ENCODE peak calls at places on chromosomes 1 and 21, in ten cellular contexts. H is GM23248; L is stimulated activated CD4-positive, alpha-beta T cell treated with anti-CD3 and anti-CD28 coated beads, Interleukin-15, amount 100 ng/mL, for 1 hour; P is fibroblast of lung; O is amygdala; Z is stromal cell of bone marrow; K is PC-3; E is GDM1; D is activated T-cell treated with anti-CD3 and anti-CD28 coated beads for 1 hour; G is stimulated activated naive CD8-positive, alpha-beta T cell treated with anti-CD3 and anti-CD28 coated beads, Interleukin-15, Interleukin-2, amounts not matched to agents 100 U/mL and 50 U/mL, for 24 hours. B is an unnamed sample.

GRCh38 chr1:214337536-214337935 is 56.6 kb downstream of the SMYD2 start:
- DNase-seq in H (peak), L (no peak), P (peak), O (no peak), Z (no peak), K (no peak), E (no peak), D (no peak), G (no peak), B (no peak)

GRCh38 chr1:33081554-33082305 is 777 bp downstream of the AZIN2 start:
- DNase-seq in H (peak), L (no peak), P (no peak), O (no peak), Z (no peak), K (no peak), E (no peak), D (no peak), G (peak), B (peak)

GRCh38 chr1:16048573-16049189 is 5.1 kb downstream of the CLCNKB start:
- DNase-seq in H (peak), L (no peak), P (peak), O (no peak), Z (no peak), K (no peak), E (no peak), D (peak), G (peak), B (peak)

GRCh38 chr1:228315484-228315944 is 91.1 kb downstream of the TRIM11 start:
- DNase-seq in H (no peak), L (no peak), P (no peak), O (no peak), Z (no peak), K (no peak), E (no peak), D (no peak), G (no peak), B (no peak)

GRCh38 chr1:206419250-206419649 is 51.0 kb upstream of the IKBKE start:
- DNase-seq in H (peak), L (no peak), P (no peak), O (no peak), Z (no peak), K (peak), E (no peak), D (no peak), G (no peak), B (peak)

GRCh38 chr1:177517556-177517955 is 346.8 kb downstream of the BRINP2 start:
- DNase-seq in H (peak), L (no peak), P (peak), O (no peak), Z (no peak), K (peak), E (no peak), D (no peak), G (no peak), B (no peak)

GRCh38 chr1:230681599-230681998 is 32.3 kb downstream of the AGT start:
- DNase-seq in H (peak), L (no peak), P (peak), O (no peak), Z (peak), K (peak), E (no peak), D (no peak), G (no peak), B (no peak)

GRCh38 chr21:26845066-26845749 is at the start of gene ADAMTS1:
- DNase-seq in H (peak), L (no peak), P (peak), O (peak), Z (peak), K (peak), E (no peak), D (no peak), G (peak), B (peak)

GRCh38 chr1:45621501-45621836 is 2.4 kb downstream of the CCDC17 start:
- DNase-seq in H (no peak), L (no peak), P (no peak), O (no peak), Z (no peak), K (no peak), E (no peak), D (no peak), G (no peak), B (no peak)

GRCh38 chr1:175894543-175894942 is 151.1 kb upstream of the TNR start:
- DNase-seq in H (no peak), L (no peak), P (no peak), O (no peak), Z (no peak), K (no peak), E (no peak), D (no peak), G (no peak), B (no peak)

GRCh38 chr1:107474877-107475612 is 334.2 kb downstream of the NTNG1 start:
- DNase-seq in H (peak), L (no peak), P (peak), O (no peak), Z (no peak), K (peak), E (no peak), D (no peak), G (no peak), B (no peak)

GRCh38 chr21:45012661-45013270 is 61.6 kb upstream of the ADARB1 start:
- DNase-seq in H (no peak), L (no peak), P (no peak), O (no peak), Z (no peak), K (no peak), E (no peak), D (no peak), G (no peak), B (no peak)

GRCh38 chr1:1250828-1251284 is 4.3 kb upstream of the C1QTNF12 start:
- DNase-seq in H (no peak), L (peak), P (no peak), O (no peak), Z (no peak), K (no peak), E (peak), D (peak), G (peak), B (no peak)

GRCh38 chr1:62325696-62326095 is 6.5 kb upstream of the KANK4 start:
- DNase-seq in H (peak), L (no peak), P (no peak), O (no peak), Z (peak), K (peak), E (no peak), D (no peak), G (no peak), B (peak)

GRCh38 chr21:35048706-35049617 is at the start of gene RUNX1:
- DNase-seq in H (peak), L (peak), P (peak), O (no peak), Z (peak), K (peak), E (peak), D (peak), G (peak), B (no peak)

GRCh38 chr1:247358920-247359319 is 27.3 kb upstream of the ZNF496 start:
- DNase-seq in H (peak), L (no peak), P (no peak), O (no peak), Z (no peak), K (peak), E (no peak), D (no peak), G (no peak), B (no peak)

GRCh38 chr1:202274611-202275010 is 67.1 kb downstream of the UBE2T start:
- DNase-seq in H (peak), L (no peak), P (no peak), O (no peak), Z (no peak), K (peak), E (no peak), D (peak), G (peak), B (peak)

GRCh38 chr1:212743901-212744475 is 44.3 kb upstream of the BATF3 start:
- DNase-seq in H (no peak), L (no peak), P (no peak), O (no peak), Z (no peak), K (no peak), E (no peak), D (no peak), G (no peak), B (no peak)

GRCh38 chr1:174114788-174115448 is 44.4 kb upstream of the RABGAP1L start:
- DNase-seq in H (peak), L (no peak), P (peak), O (no peak), Z (peak), K (peak), E (peak), D (no peak), G (peak), B (peak)

GRCh38 chr1:222665964-222666363 is 46.3 kb downstream of the AIDA start:
- DNase-seq in H (peak), L (no peak), P (peak), O (no peak), Z (no peak), K (no peak), E (no peak), D (no peak), G (no peak), B (no peak)

GRCh38 chr1:198959032-198959431 is 320.2 kb downstream of the PTPRC start:
- DNase-seq in H (no peak), L (no peak), P (no peak), O (no peak), Z (no peak), K (no peak), E (no peak), D (no peak), G (no peak), B (no peak)

GRCh38 chr1:43449708-43450069 is 4.0 kb downstream of the HYI start:
- DNase-seq in H (no peak), L (no peak), P (no peak), O (no peak), Z (no peak), K (no peak), E (no peak), D (no peak), G (no peak), B (no peak)

GRCh38 chr1:18608534-18608933 is 22.1 kb upstream of the PAX7 start:
- DNase-seq in H (no peak), L (no peak), P (no peak), O (no peak), Z (no peak), K (peak), E (no peak), D (no peak), G (no peak), B (no peak)